ENCODE peak calls at places on chromosomes 7 and 10, in six cellular contexts. One of them, this sample, is unnamed.

GRCh38 chr10:78041170-78042057 is 7.8 kb downstream of the RPS24 start:
- DNase-seq in COR-L47: no peak
- DNase-seq in stimulated activated CD8-positive, alpha-beta memory T cell treated with anti-CD3 and anti-CD28 coated beads, Interleukin-12 subunit alpha, Interleukin-12 subunit beta, amount 100 ng/mL, for 4 hours: no peak
- DNase-seq in GM12892: no peak
- DNase-seq in ELR: no peak
- DNase-seq in ureter: no peak
- DNase-seq in this sample: no peak

GRCh38 chr10:75297021-75297599 is 61.4 kb upstream of the COMTD1 start:
- DNase-seq in ELR: no peak
- DNase-seq in ureter: no peak
- DNase-seq in stimulated activated CD8-positive, alpha-beta memory T cell treated with anti-CD3 and anti-CD28 coated beads, Interleukin-12 subunit alpha, Interleukin-12 subunit beta, amount 100 ng/mL, for 4 hours: no peak
- DNase-seq in GM12892: no peak
- DNase-seq in COR-L47: no peak
- DNase-seq in this sample: no peak

GRCh38 chr10:116274141-116274861 is 1.3 kb upstream of the GFRA1 start:
- DNase-seq in ureter: no peak
- DNase-seq in GM12892: no peak
- DNase-seq in COR-L47: no peak
- DNase-seq in stimulated activated CD8-positive, alpha-beta memory T cell treated with anti-CD3 and anti-CD28 coated beads, Interleukin-12 subunit alpha, Interleukin-12 subunit beta, amount 100 ng/mL, for 4 hours: no peak
- DNase-seq in ELR: peak; percentile 50
- DNase-seq in this sample: no peak

GRCh38 chr10:75651452-75651851 is 220.0 kb downstream of the LRMDA start:
- DNase-seq in ELR: peak; percentile 3
- DNase-seq in ureter: no peak
- DNase-seq in stimulated activated CD8-positive, alpha-beta memory T cell treated with anti-CD3 and anti-CD28 coated beads, Interleukin-12 subunit alpha, Interleukin-12 subunit beta, amount 100 ng/mL, for 4 hours: no peak
- DNase-seq in GM12892: no peak
- DNase-seq in COR-L47: no peak
- DNase-seq in this sample: no peak

GRCh38 chr7:42491106-42491505 is 254.1 kb upstream of the GLI3 start:
- DNase-seq in GM12892: no peak
- DNase-seq in ELR: no peak
- DNase-seq in COR-L47: no peak
- DNase-seq in stimulated activated CD8-positive, alpha-beta memory T cell treated with anti-CD3 and anti-CD28 coated beads, Interleukin-12 subunit alpha, Interleukin-12 subunit beta, amount 100 ng/mL, for 4 hours: no peak
- DNase-seq in ureter: no peak
- DNase-seq in this sample: no peak

GRCh38 chr7:159027091-159027802 is 117.4 kb downstream of the VIPR2 start:
- DNase-seq in COR-L47: no peak
- DNase-seq in ELR: peak; percentile 6
- DNase-seq in stimulated activated CD8-positive, alpha-beta memory T cell treated with anti-CD3 and anti-CD28 coated beads, Interleukin-12 subunit alpha, Interleukin-12 subunit beta, amount 100 ng/mL, for 4 hours: no peak
- DNase-seq in GM12892: no peak
- DNase-seq in ureter: no peak
- DNase-seq in this sample: peak; percentile 6

GRCh38 chr7:139714163-139714901 is 63.5 kb downstream of the HIPK2 start:
- DNase-seq in ELR: no peak
- DNase-seq in stimulated activated CD8-positive, alpha-beta memory T cell treated with anti-CD3 and anti-CD28 coated beads, Interleukin-12 subunit alpha, Interleukin-12 subunit beta, amount 100 ng/mL, for 4 hours: no peak
- DNase-seq in COR-L47: no peak
- DNase-seq in ureter: no peak
- DNase-seq in GM12892: peak; percentile 81
- DNase-seq in this sample: no peak

GRCh38 chr7:47570649-47571050 is 11.3 kb downstream of the TNS3 start:
- DNase-seq in ureter: peak; percentile 45
- DNase-seq in COR-L47: no peak
- DNase-seq in GM12892: no peak
- DNase-seq in ELR: no peak
- DNase-seq in stimulated activated CD8-positive, alpha-beta memory T cell treated with anti-CD3 and anti-CD28 coated beads, Interleukin-12 subunit alpha, Interleukin-12 subunit beta, amount 100 ng/mL, for 4 hours: no peak
- DNase-seq in this sample: no peak

GRCh38 chr10:112471878-112472487 is 25.0 kb downstream of the VTI1A start:
- DNase-seq in ureter: no peak
- DNase-seq in ELR: peak; percentile 68
- DNase-seq in COR-L47: no peak
- DNase-seq in stimulated activated CD8-positive, alpha-beta memory T cell treated with anti-CD3 and anti-CD28 coated beads, Interleukin-12 subunit alpha, Interleukin-12 subunit beta, amount 100 ng/mL, for 4 hours: no peak
- DNase-seq in GM12892: peak; percentile 5
- DNase-seq in this sample: no peak